ENCODE peak calls at places on chromosomes 5 and 9, in five cellular contexts. T is cardiac fibroblast, V is astrocyte of the spinal cord, Y is B cell, C is kidney. F is an unnamed sample.

GRCh38 chr5:109964136-109964535 is 274.4 kb downstream of the MAN2A1 start:
- DNase-seq in T (no peak), V (no peak), Y (no peak), C (no peak), F (no peak)

GRCh38 chr5:36756089-36756488 is 120.5 kb upstream of the NIPBL start:
- DNase-seq in T (no peak), V (no peak), Y (no peak), C (no peak), F (no peak)

GRCh38 chr9:112811518-112811917 is 61.0 kb downstream of the SNX30 start:
- DNase-seq in T (no peak), V (no peak), Y (no peak), C (no peak), F (no peak)

GRCh38 chr9:125701351-125701750 is 5.7 kb downstream of the MAPKAP1 start:
- DNase-seq in T (peak; percentile 44), V (peak; percentile 68), Y (no peak), C (no peak), F (no peak)

GRCh38 chr5:116566251-116566650 is 8.4 kb downstream of the SEMA6A start:
- DNase-seq in T (no peak), V (no peak), Y (no peak), C (no peak), F (no peak)

GRCh38 chr9:72807765-72808445 is 144.9 kb downstream of the ALDH1A1 start:
- DNase-seq in T (peak; percentile 5), V (no peak), Y (no peak), C (no peak), F (no peak)

GRCh38 chr5:149902177-149902576 is 42.4 kb downstream of the PDE6A start:
- DNase-seq in T (no peak), V (no peak), Y (no peak), C (no peak), F (no peak)

GRCh38 chr9:96382175-96382574 is 1.3 kb downstream of the SLC35D2 start:
- DNase-seq in T (no peak), V (no peak), Y (no peak), C (no peak), F (no peak)

GRCh38 chr5:78508231-78508765 is 140.3 kb downstream of the LHFPL2 start:
- DNase-seq in T (peak; percentile 54), V (no peak), Y (no peak), C (no peak), F (no peak)

GRCh38 chr5:179994622-179995323 is 76.8 kb downstream of the RNF130 start:
- DNase-seq in T (no peak), V (no peak), Y (no peak), C (no peak), F (no peak)

GRCh38 chr9:130426883-130427282 is 17.9 kb upstream of the ASS1 start:
- DNase-seq in T (peak; percentile 78), V (peak; percentile 89), Y (no peak), C (no peak), F (no peak)

DNA sequence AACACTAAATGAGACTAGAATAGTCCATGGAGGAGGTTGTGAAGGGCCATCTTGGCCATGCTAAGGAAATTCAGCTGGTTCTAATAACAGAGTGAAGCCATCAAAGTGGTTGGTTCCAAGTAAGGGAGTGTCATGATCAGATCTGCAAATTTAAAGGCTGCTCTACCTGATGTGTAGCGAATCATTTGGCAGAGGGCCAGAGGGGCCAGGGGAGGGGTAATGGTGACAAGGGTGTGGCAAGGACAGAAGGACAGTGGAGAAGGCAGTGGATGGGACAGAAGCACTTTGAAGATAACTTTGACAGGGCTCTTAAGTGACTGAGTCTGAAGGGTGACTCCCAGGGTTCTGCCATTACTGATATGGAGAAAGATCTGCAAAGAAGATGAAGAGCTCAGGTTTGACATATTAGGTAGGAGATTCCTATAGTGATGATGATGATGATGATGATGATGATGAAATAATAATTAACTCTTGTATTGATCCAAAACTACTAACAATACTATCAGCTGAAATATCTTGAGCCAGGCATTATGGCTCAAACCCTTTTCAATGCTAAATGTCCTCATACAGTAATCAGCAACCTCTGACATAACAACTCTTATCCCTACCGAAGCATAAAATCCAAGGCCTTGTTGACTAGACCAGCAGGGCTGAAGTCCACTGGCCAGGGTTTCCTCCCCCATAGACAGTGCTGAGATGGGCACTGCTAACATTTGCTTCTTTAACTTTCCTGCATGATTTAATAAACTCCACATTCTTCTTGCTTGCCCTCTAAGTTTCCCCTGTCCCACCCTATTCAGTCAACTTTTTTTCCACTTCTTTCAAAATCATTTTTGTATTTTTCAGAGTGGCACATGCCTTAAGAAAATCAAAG is 20.0 kb downstream of the KIAA1191 start:
- DNase-seq in T (no peak), V (no peak), Y (no peak), C (no peak), F (no peak)
- TF ChIP-seq CTCF in T (no peak), V (no peak), Y (no peak), C (no peak), F (no peak)

GRCh38 chr5:59816901-59817300 is 76.6 kb downstream of the PDE4D start:
- DNase-seq in T (no peak), V (no peak), Y (no peak), C (no peak), F (no peak)

GRCh38 chr5:59814563-59814872 is 79.0 kb downstream of the PDE4D start:
- DNase-seq in T (no peak), V (no peak), Y (no peak), C (no peak), F (no peak)

GRCh38 chr5:59810041-59810440 is 83.5 kb downstream of the PDE4D start:
- DNase-seq in T (peak; percentile 82), V (peak; percentile 74), Y (peak; percentile 82), C (peak; percentile 84), F (peak; percentile 51)

GRCh38 chr5:59817536-59817935 is 76.0 kb downstream of the PDE4D start:
- DNase-seq in T (no peak), V (no peak), Y (no peak), C (no peak), F (no peak)

DNA sequence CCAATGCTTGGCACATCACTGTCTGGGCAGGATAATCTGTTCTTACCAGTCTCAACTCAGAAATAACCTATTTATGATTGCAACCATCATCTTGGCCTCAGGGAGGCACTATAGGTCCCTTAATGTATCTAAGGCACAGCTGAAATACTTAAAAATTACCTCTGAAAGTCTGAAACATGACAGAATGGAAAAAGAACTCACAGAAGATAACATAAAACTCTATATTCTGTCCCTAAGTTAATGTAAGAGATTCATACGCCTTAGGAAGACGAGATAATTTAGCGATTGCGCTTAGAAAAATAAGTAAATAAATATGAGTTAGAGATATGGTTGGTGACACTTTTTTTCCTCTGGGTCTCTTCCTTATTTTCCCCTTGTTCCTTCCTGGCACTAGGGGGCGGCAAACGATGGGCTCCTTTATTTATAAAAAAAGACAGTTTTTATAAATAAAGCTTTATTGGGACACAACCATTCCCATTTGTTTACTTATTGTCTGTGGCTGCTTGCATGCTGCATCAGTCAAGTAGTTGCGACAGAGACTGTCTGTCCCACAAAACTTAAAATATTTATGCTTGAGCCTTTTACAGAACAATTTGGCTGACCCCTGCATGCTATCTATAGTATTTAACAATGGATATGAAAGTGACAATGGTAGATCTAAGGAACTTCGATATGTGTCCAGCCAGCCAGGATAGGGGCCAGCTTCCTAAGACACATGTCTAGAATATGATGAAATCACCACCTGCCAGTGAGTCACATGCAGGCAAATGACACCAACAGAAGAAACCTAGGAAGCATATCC is 79.6 kb downstream of the PDE4D start:
- DNase-seq in T (peak; percentile 77), V (peak; percentile 89), Y (peak; percentile 66), C (no peak), F (peak; percentile 24)
- TF ChIP-seq CTCF in T (peak; percentile 44), V (peak; percentile 62), Y (peak; percentile 89), C (peak; percentile 48), F (peak; percentile 82)

DNA sequence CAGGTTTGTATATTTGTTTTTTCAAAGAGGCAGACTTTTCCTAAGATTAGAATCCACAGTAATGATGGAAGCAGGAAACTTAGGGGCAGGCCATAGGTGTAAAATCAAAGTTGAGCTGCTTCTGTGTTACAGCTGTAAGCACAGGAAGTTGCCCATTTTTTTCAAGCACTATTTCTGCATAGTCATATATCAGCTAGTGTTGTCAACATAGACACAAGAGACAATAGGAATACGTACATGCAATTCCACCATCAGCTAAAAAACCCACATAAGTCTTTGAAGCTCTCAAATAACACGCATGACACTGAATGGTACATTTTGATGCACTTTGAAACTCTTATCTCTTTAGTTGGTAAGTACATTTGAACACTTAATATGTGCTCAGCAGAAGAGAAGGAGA is 20.2 kb upstream of the SMIM15 start:
- DNase-seq in T (peak; percentile 38), V (no peak), Y (no peak), C (no peak), F (no peak)
- TF ChIP-seq CTCF in T (no peak), V (no peak), Y (no peak), C (no peak), F (no peak)

GRCh38 chr9:90830977-90831376 is 29.4 kb downstream of the SYK start:
- DNase-seq in T (no peak), V (no peak), Y (peak; percentile 79), C (no peak), F (no peak)

GRCh38 chr9:90830051-90830450 is 28.4 kb downstream of the SYK start:
- DNase-seq in T (no peak), V (no peak), Y (no peak), C (no peak), F (no peak)

GRCh38 chr9:90826326-90827020 is 24.9 kb downstream of the SYK start:
- DNase-seq in T (no peak), V (no peak), Y (no peak), C (no peak), F (no peak)

GRCh38 chr9:90825586-90825985 is 24.0 kb downstream of the SYK start:
- DNase-seq in T (no peak), V (no peak), Y (no peak), C (no peak), F (no peak)

GRCh38 chr9:90827181-90827866 is 25.7 kb downstream of the SYK start:
- DNase-seq in T (no peak), V (no peak), Y (peak; percentile 79), C (no peak), F (no peak)
- TF ChIP-seq CTCF in T (no peak), V (no peak), Y (no peak), C (no peak), F (no peak)

DNA sequence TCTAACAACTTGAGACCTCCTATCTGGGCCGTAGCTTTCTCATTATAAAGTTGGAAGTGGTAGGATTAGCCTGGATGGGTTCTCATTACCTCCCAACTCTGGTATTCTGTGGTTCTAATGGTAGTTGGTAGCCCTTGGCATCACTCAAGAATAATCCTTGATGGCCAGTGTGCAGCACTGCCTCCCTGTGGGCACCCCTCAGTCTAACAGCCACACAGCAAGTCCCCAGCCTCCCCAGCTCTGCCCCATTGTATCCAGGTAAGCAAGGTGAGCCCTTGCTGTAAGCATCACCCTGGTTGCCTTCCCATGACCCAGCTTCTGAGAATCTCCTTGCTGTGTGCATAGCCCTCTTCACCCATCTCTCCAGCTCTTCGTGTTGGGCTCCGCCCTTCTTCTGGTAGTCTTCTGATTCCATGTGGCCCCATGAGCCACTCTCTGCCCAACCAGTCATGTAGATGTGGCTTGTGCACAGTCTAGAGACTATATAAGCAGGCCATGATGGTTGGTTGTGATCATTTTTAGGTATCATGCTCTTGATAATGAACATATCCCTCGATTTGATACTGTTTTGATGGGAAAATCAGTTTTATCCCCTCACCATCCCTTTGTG is 57.6 kb upstream of the GRHPR start:
- DNase-seq in T (no peak), V (no peak), Y (no peak), C (no peak), F (no peak)
- TF ChIP-seq CTCF in T (peak; percentile 24), V (peak; percentile 23), Y (peak; percentile 10), C (no peak), F (no peak)

GRCh38 chr5:111099058-111099778 is 7.1 kb downstream of the WDR36 start:
- DNase-seq in T (peak; percentile 68), V (no peak), Y (no peak), C (no peak), F (no peak)
- TF ChIP-seq CTCF in T (no peak), V (no peak), Y (no peak), C (no peak), F (no peak)

F was measured in progenitor cell of endocrine pancreas.